ENCODE peak calls at places on chromosomes 6 and 20, in five cellular contexts. Q, E, G, W and A are unnamed samples. For H3K4me1, the result is how much of the 10 kb centered on the place peaks cover.

GRCh38 chr20:59611286-59611685 is 6.9 kb downstream of the PHACTR3 start:
- DNase-seq in W (no peak), Q (no peak), E (peak), G (no peak), A (no peak)

GRCh38 chr6:36847991-36848390 is 8.7 kb upstream of the CPNE5 start:
- DNase-seq in W (no peak), E (no peak), G (no peak), Q (no peak), A (no peak)

GRCh38 chr6:5034736-5035135 is 30.9 kb upstream of the RPP40 start:
- DNase-seq in W (no peak), G (no peak), E (no peak), Q (no peak), A (no peak)

GRCh38 chr6:25066593-25066992 is 130.8 kb upstream of the RIPOR2 start:
- DNase-seq in Q (no peak), W (no peak), E (no peak), G (no peak), A (no peak)

GRCh38 chr20:53495357-53495756 is 98.3 kb downstream of the ZNF217 start:
- DNase-seq in E (no peak), W (no peak), Q (no peak), G (no peak), A (no peak)

GRCh38 chr20:49344975-49345374 is 67.1 kb upstream of the ZNFX1 start:
- DNase-seq in G (no peak), W (peak), E (peak), Q (no peak), A (peak)

GRCh38 chr6:13614126-13614925 is 809 bp upstream of the NOL7 start:
- DNase-seq in E (peak), G (peak), W (peak), Q (no peak), A (peak)

GRCh38 chr6:105985816-105986632 is 100.1 kb upstream of the PRDM1 start:
- DNase-seq in E (no peak), Q (no peak), G (peak), W (no peak), A (peak)

GRCh38 chr6:68724054-68724453 is 89.0 kb downstream of the ADGRB3 start:
- DNase-seq in Q (no peak), E (no peak), G (no peak), W (no peak), A (no peak)

GRCh38 chr6:109503327-109504224 is 20.6 kb upstream of the ZBTB24 start:
- DNase-seq in W (peak), Q (no peak), G (no peak), E (no peak), A (no peak)

GRCh38 chr6:57048577-57048976 is 2.1 kb downstream of the KIAA1586 start:
- DNase-seq in G (no peak), E (no peak), Q (no peak), W (no peak), A (no peak)

GRCh38 chr6:140784573-140784972 is 1348.2 kb upstream of the GJE1 start:
- DNase-seq in G (no peak), E (no peak), W (no peak), Q (no peak), A (no peak)

GRCh38 chr6:58419321-58419720 is 1101.9 kb downstream of the PRIM2 start:
- DNase-seq in G (no peak), W (no peak), E (no peak), Q (no peak), A (no peak)

GRCh38 chr6:7589221-7589620 is 777 bp upstream of the SNRNP48 start:
- DNase-seq in Q (no peak), E (no peak), W (no peak), G (no peak), A (no peak)

GRCh38 chr6:121093928-121094327 is 240.4 kb downstream of the TBC1D32 start:
- DNase-seq in Q (no peak), W (no peak), G (no peak), E (no peak), A (no peak)

GRCh38 chr6:52019092-52019491 is 68.3 kb downstream of the PKHD1 start:
- DNase-seq in G (no peak), E (no peak), Q (no peak), W (peak), A (no peak)

GRCh38 chr6:62740596-62740995 is 454.6 kb upstream of the KHDRBS2 start:
- DNase-seq in G (no peak), W (no peak), E (no peak), Q (no peak), A (no peak)

GRCh38 chr6:157513619-157514485 is 132.9 kb downstream of the ZDHHC14 start:
- DNase-seq in G (no peak), W (no peak), E (no peak), Q (no peak), A (no peak)

GRCh38 chr20:31452575-31452974 is 12.1 kb downstream of the DEFB123 start:
- DNase-seq in E (no peak), W (no peak), Q (no peak), G (no peak), A (no peak)

GRCh38 chr20:25741088-25741487 is 44.4 kb upstream of the ZNF337 start:
- DNase-seq in Q (no peak), E (no peak), W (no peak), G (no peak), A (no peak)
- H3K4me1 ChIP-seq in Q (under half), E (under half), W (under half), G (under half), A (under half)

GRCh38 chr20:40777653-40778052 is 88.6 kb upstream of the MAFB start:
- DNase-seq in W (no peak), E (no peak), Q (no peak), G (no peak), A (no peak)
- H3K4me1 ChIP-seq in W (under half), E (under half), Q (under half), G (under half), A (under half)

DNA sequence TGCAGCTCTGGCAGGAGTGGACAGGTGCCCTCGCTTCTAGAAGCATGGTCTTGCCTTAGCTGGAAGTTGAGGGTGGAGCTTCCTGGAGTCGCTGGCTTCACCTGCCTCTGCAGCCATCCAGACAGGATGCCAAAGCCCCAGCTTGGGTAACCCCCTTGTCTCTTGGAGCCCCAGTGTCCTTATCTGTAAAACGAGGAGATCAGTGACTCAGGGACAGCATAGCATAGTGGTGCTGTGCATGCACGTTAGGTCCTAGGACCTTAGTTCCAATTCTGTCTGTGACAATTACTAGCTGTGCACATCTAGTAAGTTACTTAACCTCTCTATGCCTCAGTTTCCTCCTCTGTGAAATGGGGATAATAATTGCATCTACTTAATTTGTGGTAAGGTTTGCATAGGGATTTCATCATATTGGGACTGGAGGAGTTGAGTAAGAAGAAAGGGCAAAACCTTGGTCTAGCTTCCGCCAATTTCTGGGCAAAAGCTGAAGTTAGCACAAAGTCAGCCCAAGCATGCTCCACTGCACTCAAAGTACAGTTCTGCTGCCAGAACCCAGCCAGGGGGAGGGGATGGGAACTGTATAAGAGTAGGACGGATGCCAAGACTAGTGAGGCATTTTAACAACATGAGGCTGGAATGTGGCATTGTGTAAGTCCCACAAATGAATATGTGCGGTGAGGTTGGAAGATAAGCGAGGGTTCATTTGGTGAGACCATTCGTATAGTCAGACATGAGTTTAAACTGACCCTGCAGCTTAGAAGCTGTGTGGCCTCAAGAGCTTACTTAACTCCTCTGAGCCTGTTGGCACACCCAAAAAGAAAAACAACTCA is 24.5 kb downstream of the TOX2 start:
- DNase-seq in G (peak), E (peak), Q (no peak), W (peak), A (peak)
- H3K4me1 ChIP-seq in G (under half), E (under half), Q (under half), W (under half), A (under half)

DNA sequence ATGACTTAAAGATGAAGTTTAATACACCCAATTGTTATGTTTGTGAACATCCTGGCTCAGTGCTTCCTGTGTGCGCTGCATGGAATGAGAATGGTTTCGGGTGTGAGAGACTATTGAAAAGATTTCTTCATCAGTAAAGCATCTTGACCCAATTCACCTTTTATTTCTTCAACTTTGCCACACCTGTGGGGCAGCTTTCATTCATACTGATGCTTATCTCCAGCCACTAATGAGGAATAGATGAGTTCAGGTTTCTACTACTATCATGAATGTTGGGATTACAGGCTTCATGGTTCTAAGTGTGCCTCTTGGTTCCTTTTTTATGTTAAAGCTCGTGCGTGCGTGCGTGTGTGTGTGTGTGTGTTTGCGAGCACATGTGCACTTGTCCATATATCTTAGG is 373.7 kb upstream of the SOX4 start:
- DNase-seq in Q (no peak), W (no peak), G (no peak), E (no peak), A (no peak)
- H3K4me1 ChIP-seq in Q (under half), W (under half), G (under half), E (under half), A (under half)

GRCh38 chr6:149337330-149337729 is 19.8 kb downstream of the TAB2 start:
- DNase-seq in Q (no peak), E (no peak), W (no peak), G (no peak), A (no peak)
- H3K4me1 ChIP-seq in Q (half or more), E (under half), W (half or more), G (under half), A (half or more)